ENCODE peak calls at places on chromosomes 3 and 15, in seven cellular contexts. One of them, this sample, is unnamed.

GRCh38 chr15:89898628-89899302 is 5.0 kb upstream of the AP3S2 start:
- DNase-seq in CD8-positive, alpha-beta memory T cell: peak
- DNase-seq in activated CD8-positive, alpha-beta memory T cell treated with anti-CD3 and anti-CD28 coated beads, Interleukin-2, amount 10 ng/mL, durations not matched to agents 7 days and 5 days: peak
- DNase-seq in A549: peak
- DNase-seq in AG08396: peak
- DNase-seq in posterior cingulate gyrus: no peak
- DNase-seq in kidney tubule cell: peak
- DNase-seq in this sample: peak

GRCh38 chr15:65101418-65101890 is 13.5 kb downstream of the UBAP1L start:
- DNase-seq in A549: peak
- DNase-seq in CD8-positive, alpha-beta memory T cell: no peak
- DNase-seq in kidney tubule cell: peak
- DNase-seq in AG08396: peak
- DNase-seq in activated CD8-positive, alpha-beta memory T cell treated with anti-CD3 and anti-CD28 coated beads, Interleukin-2, amount 10 ng/mL, durations not matched to agents 7 days and 5 days: peak
- DNase-seq in posterior cingulate gyrus: no peak
- DNase-seq in this sample: peak

GRCh38 chr3:194572131-194572789 is 61.0 kb downstream of the TMEM44 start:
- DNase-seq in CD8-positive, alpha-beta memory T cell: no peak
- DNase-seq in kidney tubule cell: peak
- DNase-seq in A549: peak
- DNase-seq in posterior cingulate gyrus: no peak
- DNase-seq in AG08396: peak
- DNase-seq in activated CD8-positive, alpha-beta memory T cell treated with anti-CD3 and anti-CD28 coated beads, Interleukin-2, amount 10 ng/mL, durations not matched to agents 7 days and 5 days: no peak
- DNase-seq in this sample: no peak

GRCh38 chr15:94324835-94325767 is 93.7 kb downstream of the MCTP2 start:
- DNase-seq in AG08396: no peak
- DNase-seq in posterior cingulate gyrus: no peak
- DNase-seq in activated CD8-positive, alpha-beta memory T cell treated with anti-CD3 and anti-CD28 coated beads, Interleukin-2, amount 10 ng/mL, durations not matched to agents 7 days and 5 days: peak
- DNase-seq in A549: no peak
- DNase-seq in CD8-positive, alpha-beta memory T cell: peak
- DNase-seq in kidney tubule cell: no peak
- DNase-seq in this sample: no peak

GRCh38 chr3:182392182-182392917 is 401.0 kb upstream of the ATP11B start:
- DNase-seq in A549: no peak
- DNase-seq in activated CD8-positive, alpha-beta memory T cell treated with anti-CD3 and anti-CD28 coated beads, Interleukin-2, amount 10 ng/mL, durations not matched to agents 7 days and 5 days: no peak
- DNase-seq in posterior cingulate gyrus: no peak
- DNase-seq in CD8-positive, alpha-beta memory T cell: no peak
- DNase-seq in AG08396: no peak
- DNase-seq in kidney tubule cell: no peak
- DNase-seq in this sample: no peak

GRCh38 chr15:27722102-27722501 is 377.0 kb downstream of the OCA2 start:
- DNase-seq in kidney tubule cell: no peak
- DNase-seq in CD8-positive, alpha-beta memory T cell: no peak
- DNase-seq in activated CD8-positive, alpha-beta memory T cell treated with anti-CD3 and anti-CD28 coated beads, Interleukin-2, amount 10 ng/mL, durations not matched to agents 7 days and 5 days: no peak
- DNase-seq in A549: no peak
- DNase-seq in posterior cingulate gyrus: no peak
- DNase-seq in AG08396: no peak
- DNase-seq in this sample: no peak

GRCh38 chr3:54967586-54968244 is 39.9 kb upstream of the LRTM1 start:
- DNase-seq in kidney tubule cell: no peak
- DNase-seq in A549: peak
- DNase-seq in posterior cingulate gyrus: no peak
- DNase-seq in AG08396: no peak
- DNase-seq in CD8-positive, alpha-beta memory T cell: no peak
- DNase-seq in activated CD8-positive, alpha-beta memory T cell treated with anti-CD3 and anti-CD28 coated beads, Interleukin-2, amount 10 ng/mL, durations not matched to agents 7 days and 5 days: no peak
- DNase-seq in this sample: no peak

GRCh38 chr3:124064050-124064449 is 72.1 kb upstream of the ROPN1 start:
- DNase-seq in activated CD8-positive, alpha-beta memory T cell treated with anti-CD3 and anti-CD28 coated beads, Interleukin-2, amount 10 ng/mL, durations not matched to agents 7 days and 5 days: no peak
- DNase-seq in CD8-positive, alpha-beta memory T cell: no peak
- DNase-seq in AG08396: no peak
- DNase-seq in posterior cingulate gyrus: no peak
- DNase-seq in kidney tubule cell: no peak
- DNase-seq in A549: no peak
- DNase-seq in this sample: no peak

GRCh38 chr3:73621388-73621787 is 3.4 kb downstream of the PDZRN3 start:
- DNase-seq in activated CD8-positive, alpha-beta memory T cell treated with anti-CD3 and anti-CD28 coated beads, Interleukin-2, amount 10 ng/mL, durations not matched to agents 7 days and 5 days: no peak
- DNase-seq in CD8-positive, alpha-beta memory T cell: no peak
- DNase-seq in posterior cingulate gyrus: no peak
- DNase-seq in kidney tubule cell: no peak
- DNase-seq in A549: no peak
- DNase-seq in AG08396: no peak
- DNase-seq in this sample: no peak

GRCh38 chr3:180678231-180678630 is 1.1 kb downstream of the CCDC39 start:
- DNase-seq in A549: no peak
- DNase-seq in AG08396: no peak
- DNase-seq in activated CD8-positive, alpha-beta memory T cell treated with anti-CD3 and anti-CD28 coated beads, Interleukin-2, amount 10 ng/mL, durations not matched to agents 7 days and 5 days: no peak
- DNase-seq in posterior cingulate gyrus: no peak
- DNase-seq in CD8-positive, alpha-beta memory T cell: no peak
- DNase-seq in kidney tubule cell: no peak
- DNase-seq in this sample: no peak